ENCODE peak calls at places on chromosomes 4 and X, in six cellular contexts. A is cardiac fibroblast; Y is hippocampal formation; P is spleen; O is activated CD4-positive, alpha-beta T cell treated with anti-CD3 and anti-CD28 coated beads, Interleukin-2, amount 50 U/mL, for 1 hour; H is lower leg skin. U is an unnamed sample.

GRCh38 chr4:125352521-125352920 is 37.8 kb downstream of the FAT4 start:
- DNase-seq in A (no peak), Y (peak), P (no peak), O (no peak), H (no peak), U (no peak)

GRCh38 chrX:53116101-53116500 is 22.2 kb downstream of the KANTR start:
- DNase-seq in A (peak), Y (peak), P (no peak), O (no peak), H (no peak), U (no peak)

GRCh38 chrX:38879631-38880220 is 78.5 kb downstream of the MID1IP1 start:
- DNase-seq in A (no peak), Y (no peak), P (peak), O (no peak), H (no peak), U (no peak)

GRCh38 chrX:1751781-1752180 is 136.9 kb downstream of the ASMT start:
- DNase-seq in A (no peak), Y (no peak), P (no peak), O (no peak), H (no peak), U (no peak)

GRCh38 chr4:78022517-78022916 is 34.6 kb upstream of the FRAS1 start:
- DNase-seq in A (no peak), Y (no peak), P (no peak), O (no peak), H (no peak), U (no peak)

GRCh38 chr4:11805837-11806236 is 377.1 kb upstream of the HS3ST1 start:
- DNase-seq in A (peak), Y (peak), P (no peak), O (no peak), H (no peak), U (no peak)

GRCh38 chrX:130378008-130378669 is 7.3 kb downstream of the GPR119 start:
- DNase-seq in A (no peak), Y (no peak), P (no peak), O (no peak), H (no peak), U (no peak)

GRCh38 chrX:77788050-77788449 is 2.0 kb upstream of the ATRX start:
- DNase-seq in A (peak), Y (no peak), P (no peak), O (no peak), H (no peak), U (no peak)

GRCh38 chr4:17063870-17064269 is 165.4 kb upstream of the LDB2 start:
- DNase-seq in A (no peak), Y (no peak), P (no peak), O (no peak), H (no peak), U (no peak)

GRCh38 chrX:70168238-70169188 is 8.8 kb upstream of the DGAT2L6 start:
- DNase-seq in A (peak), Y (peak), P (no peak), O (no peak), H (no peak), U (no peak)

GRCh38 chr4:176642472-176642871 is 150.2 kb downstream of the VEGFC start:
- DNase-seq in A (no peak), Y (no peak), P (no peak), O (no peak), H (no peak), U (no peak)

GRCh38 chrX:29155286-29155685 is 568.0 kb downstream of the IL1RAPL1 start:
- DNase-seq in A (no peak), Y (no peak), P (no peak), O (no peak), H (no peak), U (no peak)

GRCh38 chr4:173272987-173273386 is 61.2 kb downstream of the HMGB2 start:
- DNase-seq in A (peak), Y (no peak), P (no peak), O (no peak), H (no peak), U (no peak)

GRCh38 chr4:13944095-13944501 is 316.6 kb upstream of the BOD1L1 start:
- DNase-seq in A (no peak), Y (no peak), P (no peak), O (no peak), H (no peak), U (no peak)

GRCh38 chrX:44022964-44023363 is 49.8 kb upstream of the NDP start:
- DNase-seq in A (no peak), Y (no peak), P (no peak), O (no peak), H (no peak), U (no peak)